ENCODE peak calls at places on chromosomes 13 and 19, in nine cellular contexts. W, Q, O, P, U, T, N, M and D are unnamed samples.

GRCh38 chr13:23822252-23822824 is 66.9 kb downstream of the MIPEP start:
- DNase-seq in W (no peak), Q (no peak), M (no peak), T (no peak), N (peak), P (no peak), U (no peak), O (no peak), D (no peak)

GRCh38 chr13:50400930-50401553 is 385.8 kb downstream of the KCNRG start:
- DNase-seq in P (no peak), N (peak), T (no peak), M (no peak), W (peak), Q (no peak), U (no peak), O (no peak), D (no peak)

GRCh38 chr19:46384396-46384795 is 29.0 kb downstream of the CCDC8 start:
- DNase-seq in T (no peak), Q (peak), W (no peak), M (peak), O (no peak), P (no peak), N (no peak), U (no peak), D (no peak)

GRCh38 chr19:49923055-49924003 is 5.7 kb upstream of the ATF5 start:
- DNase-seq in P (no peak), Q (no peak), T (no peak), W (no peak), O (no peak), M (no peak), U (no peak), N (no peak), D (no peak)

GRCh38 chr13:75566658-75567057 is 17.1 kb downstream of the UCHL3 start:
- DNase-seq in U (no peak), P (no peak), Q (no peak), O (peak), N (peak), M (no peak), W (peak), T (no peak), D (no peak)

GRCh38 chr19:56350416-56351045 is 35.9 kb upstream of the ZSCAN5A start:
- DNase-seq in N (peak), T (peak), O (peak), U (peak), W (no peak), P (peak), Q (no peak), M (no peak), D (peak)

GRCh38 chr13:114148521-114148855 is 16.1 kb upstream of the RASA3 start:
- DNase-seq in Q (no peak), T (no peak), U (peak), M (no peak), P (no peak), W (no peak), N (no peak), O (peak), D (no peak)

GRCh38 chr19:1206733-1207301 is 1.2 kb downstream of the STK11 start:
- DNase-seq in U (peak), M (no peak), Q (peak), T (no peak), O (peak), P (no peak), W (no peak), N (peak), D (no peak)

GRCh38 chr13:40315416-40316064 is 350.9 kb downstream of the FOXO1 start:
- DNase-seq in U (no peak), P (peak), M (peak), T (no peak), O (no peak), Q (no peak), N (no peak), W (no peak), D (no peak)

GRCh38 chr19:16417660-16418596 is 53.8 kb downstream of the EPS15L1 start:
- DNase-seq in U (peak), Q (peak), P (peak), O (peak), N (peak), M (peak), T (peak), W (no peak), D (peak)

GRCh38 chr19:16527971-16528521 is 14.2 kb downstream of the CHERP start:
- DNase-seq in Q (peak), P (no peak), N (peak), O (peak), W (no peak), U (no peak), M (no peak), T (no peak), D (peak)

GRCh38 chr19:6216236-6216995 is 63.4 kb downstream of the MLLT1 start:
- DNase-seq in M (no peak), W (no peak), P (no peak), O (no peak), Q (no peak), T (no peak), N (no peak), U (no peak), D (peak)

GRCh38 chr13:110183925-110184324 is 123.0 kb downstream of the COL4A1 start:
- DNase-seq in T (no peak), Q (no peak), W (no peak), P (no peak), U (no peak), M (no peak), N (peak), O (no peak), D (no peak)

GRCh38 chr13:30872685-30873443 is 33.2 kb upstream of the MEDAG start:
- DNase-seq in T (no peak), M (peak), O (peak), W (peak), N (peak), P (peak), Q (peak), U (no peak), D (peak)

GRCh38 chr19:45099465-45100201 is 6.7 kb downstream of the PPP1R37 start:
- DNase-seq in N (no peak), Q (no peak), U (no peak), O (no peak), M (no peak), P (no peak), W (no peak), T (no peak), D (no peak)

GRCh38 chr19:10912619-10913018 is 15.8 kb downstream of the YIPF2 start:
- DNase-seq in N (no peak), T (no peak), M (no peak), O (no peak), W (no peak), Q (peak), U (no peak), P (no peak), D (no peak)

GRCh38 chr19:31625056-31625455 is 275.8 kb upstream of the TSHZ3 start:
- DNase-seq in W (no peak), P (no peak), M (no peak), T (no peak), Q (no peak), N (no peak), O (no peak), U (no peak), D (no peak)
- TF ChIP-seq CTCF in W (no peak), P (no peak), M (no peak), T (no peak), Q (no peak), N (no peak), O (no peak), U (no peak), D (no peak)

DNA sequence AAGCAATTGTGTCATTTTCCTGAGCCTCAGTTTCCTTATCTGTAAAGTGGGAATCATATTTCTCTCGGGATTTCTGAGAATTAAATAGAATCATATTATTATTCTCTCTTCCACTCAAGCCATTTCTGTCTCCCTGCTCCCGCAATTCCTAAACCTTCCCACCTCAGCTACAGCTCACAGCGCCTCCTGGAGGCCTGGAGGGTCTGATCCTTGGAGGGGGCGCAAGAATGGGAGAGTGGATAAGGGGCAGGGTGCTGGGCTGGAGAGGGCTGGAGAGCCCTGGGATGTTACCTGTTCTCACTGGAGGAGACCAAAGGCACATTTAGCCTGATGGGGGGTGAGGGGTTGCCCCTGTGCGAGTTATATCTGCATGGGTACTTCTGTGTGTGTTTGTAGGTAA is 31.1 kb upstream of the CYP2S1 start:
- DNase-seq in T (no peak), W (no peak), O (no peak), Q (peak), P (no peak), N (no peak), U (no peak), M (no peak), D (no peak)
- TF ChIP-seq CTCF in T (no peak), W (no peak), O (peak), Q (peak), P (no peak), N (no peak), U (no peak), M (no peak), D (no peak)

GRCh38 chr13:111336666-111337065 is 16.2 kb downstream of the TEX29 start:
- DNase-seq in W (no peak), N (peak), Q (no peak), U (no peak), M (no peak), O (no peak), P (no peak), T (no peak), D (no peak)
- TF ChIP-seq CTCF in W (no peak), N (no peak), Q (no peak), U (no peak), M (no peak), O (no peak), P (no peak), T (no peak), D (no peak)

DNA sequence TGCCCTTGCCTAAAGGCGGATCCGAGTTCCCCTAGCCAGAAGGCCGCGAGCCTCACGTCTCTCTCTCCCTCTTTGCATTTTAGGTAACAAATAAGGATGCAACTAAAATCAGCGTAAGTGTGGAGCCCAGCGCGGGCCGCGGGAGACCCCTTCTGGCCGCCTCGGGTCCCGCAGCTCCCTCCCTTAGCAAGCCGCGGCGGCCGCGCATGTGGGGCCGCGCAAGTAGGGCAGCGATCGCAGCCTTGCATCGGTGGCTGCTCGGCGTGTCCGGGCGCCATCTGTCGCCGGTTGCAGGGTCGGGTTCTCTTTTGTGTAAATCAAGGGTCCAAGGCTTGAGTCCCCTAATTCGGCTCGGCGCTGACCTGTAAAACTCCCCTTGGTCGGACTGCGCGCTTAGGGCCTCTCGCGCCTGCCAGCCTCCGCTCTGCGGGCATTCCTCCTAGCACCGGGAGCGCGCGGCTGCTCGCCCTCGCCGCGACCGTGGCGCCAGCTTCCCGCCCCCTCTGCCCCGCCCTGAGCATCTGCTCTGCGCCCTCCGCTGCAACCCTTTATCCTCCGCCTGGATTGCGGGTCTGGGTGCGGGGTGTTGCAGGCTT is 2.7 kb downstream of the VSTM2B start:
- DNase-seq in W (no peak), T (peak), M (peak), O (peak), P (peak), Q (peak), U (peak), N (peak), D (peak)
- TF ChIP-seq CTCF in W (peak), T (no peak), M (peak), O (peak), P (no peak), Q (peak), U (peak), N (peak), D (peak)

DNA sequence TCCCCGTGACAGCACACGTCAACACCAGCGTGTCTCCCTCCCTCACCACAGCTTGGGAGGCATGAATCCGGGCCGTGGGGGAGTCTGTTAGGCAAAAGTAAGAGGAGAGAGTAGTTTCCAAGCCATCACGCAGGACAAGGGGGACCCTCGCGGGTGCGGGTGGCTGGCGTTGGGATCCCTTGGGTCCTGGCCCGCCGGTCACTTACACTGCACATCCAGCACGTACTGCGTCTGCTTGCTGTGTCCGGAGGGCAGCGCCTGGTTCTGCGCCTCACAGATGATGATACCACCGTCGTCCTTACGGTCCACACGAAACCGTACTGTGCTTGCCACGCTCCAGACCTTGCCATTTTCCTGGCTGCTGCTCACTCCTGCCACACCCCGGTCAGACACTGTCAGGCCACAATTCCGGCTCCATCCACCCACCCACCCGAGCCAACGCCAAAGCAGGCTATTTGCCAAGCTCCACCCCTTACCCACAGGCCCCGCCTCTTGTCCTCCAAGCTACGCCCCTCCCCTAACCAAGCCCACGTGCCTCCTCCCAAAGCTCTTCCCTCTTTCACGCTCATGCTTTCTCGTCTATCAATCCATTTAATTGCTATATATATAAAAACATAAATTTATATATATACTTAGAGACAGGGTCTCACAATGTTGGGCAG is 6.6 kb upstream of the ZNF428 start:
- DNase-seq in W (no peak), M (no peak), Q (peak), U (peak), N (peak), O (peak), P (no peak), T (no peak), D (peak)
- TF ChIP-seq CTCF in W (no peak), M (no peak), Q (no peak), U (no peak), N (no peak), O (peak), P (no peak), T (no peak), D (no peak)

GRCh38 chr13:43792456-43792855 is 5.7 kb upstream of the ENOX1 start:
- DNase-seq in M (no peak), W (no peak), P (no peak), O (no peak), Q (no peak), N (peak), T (no peak), U (no peak), D (no peak)
- TF ChIP-seq CTCF in M (no peak), W (no peak), P (no peak), O (no peak), Q (no peak), N (no peak), T (no peak), U (no peak), D (no peak)

GRCh38 chr19:12052057-12052570 is 647 bp downstream of the ZNF878 start:
- DNase-seq in U (peak), P (no peak), M (no peak), T (no peak), Q (no peak), N (peak), O (no peak), W (no peak), D (no peak)

GRCh38 chr19:12055784-12056183 is 3.0 kb upstream of the ZNF878 start:
- DNase-seq in T (no peak), O (no peak), N (no peak), Q (no peak), P (no peak), U (no peak), W (no peak), M (no peak), D (no peak)

GRCh38 chr19:12047868-12048267 is 4.9 kb downstream of the ZNF878 start:
- DNase-seq in U (no peak), N (peak), T (no peak), Q (no peak), M (no peak), W (no peak), O (no peak), P (no peak), D (no peak)

DNA sequence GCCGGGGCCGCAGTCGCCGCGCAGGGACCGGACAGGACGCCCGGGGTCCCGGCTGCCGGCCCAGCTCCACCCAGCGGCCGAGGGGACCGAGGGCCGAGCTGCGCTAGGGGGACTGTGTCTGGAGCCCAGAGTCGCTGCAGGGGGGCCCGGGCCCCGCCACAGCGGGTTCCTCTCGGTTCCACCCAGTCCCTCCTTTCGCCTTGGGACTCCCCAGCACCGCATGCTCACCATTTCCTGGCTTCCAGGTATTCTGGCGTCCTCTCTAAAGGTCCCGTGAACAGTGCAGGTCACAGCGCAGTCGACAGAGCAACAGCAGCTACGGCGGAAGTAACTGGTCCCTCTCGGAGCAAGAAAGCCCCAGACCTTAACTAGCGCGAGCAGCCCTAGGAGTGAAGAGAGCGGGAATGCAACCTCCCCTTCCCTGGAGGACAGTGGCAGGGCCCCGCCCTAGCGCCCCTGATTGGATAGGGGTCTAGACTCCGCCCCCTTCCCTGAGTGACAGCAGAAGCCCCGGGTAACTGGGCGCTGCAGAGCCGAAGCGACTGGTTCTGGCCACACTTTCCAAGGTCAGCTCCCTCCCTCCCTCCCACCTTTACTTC is at the start of gene ZNF878:
- DNase-seq in Q (peak), M (peak), W (peak), P (peak), O (peak), T (peak), U (peak), N (peak), D (peak)
- TF ChIP-seq CTCF in Q (peak), M (no peak), W (peak), P (no peak), O (peak), T (no peak), U (no peak), N (no peak), D (no peak)

DNA sequence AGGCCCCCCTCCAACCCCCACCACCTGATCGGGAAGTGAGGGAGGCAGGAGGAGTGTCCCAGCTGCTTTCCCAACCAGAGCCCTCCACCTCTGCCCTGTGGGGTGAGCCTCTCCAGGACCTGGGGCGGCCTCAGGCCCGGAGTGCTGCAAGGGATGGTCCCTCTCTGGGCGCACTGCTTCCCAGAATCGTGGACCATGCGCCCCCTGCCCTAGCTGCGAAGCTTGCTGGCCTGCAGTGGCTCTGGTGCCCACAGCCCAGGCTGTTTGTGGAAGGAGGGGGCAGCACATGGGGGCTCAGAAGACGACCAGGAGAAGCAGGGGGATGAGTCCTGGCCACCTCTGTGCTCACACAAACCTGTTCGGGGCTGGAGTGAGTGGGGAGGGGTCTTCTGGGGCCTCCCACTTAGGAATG is 33.6 kb downstream of the CEBPG start:
- DNase-seq in O (no peak), W (no peak), U (no peak), T (no peak), M (peak), P (no peak), N (no peak), Q (no peak), D (no peak)
- TF ChIP-seq CTCF in O (no peak), W (no peak), U (no peak), T (no peak), M (no peak), P (no peak), N (peak), Q (no peak), D (peak)

GRCh38 chr13:81142306-81142999 is 801.5 kb upstream of the SPRY2 start:
- DNase-seq in P (no peak), M (no peak), T (no peak), Q (no peak), W (no peak), O (no peak), N (no peak), U (no peak), D (no peak)
- TF ChIP-seq CTCF in P (no peak), M (no peak), T (no peak), Q (peak), W (no peak), O (no peak), N (no peak), U (no peak), D (no peak)

GRCh38 chr19:4444765-4445741 is 12.5 kb downstream of the UBXN6 start:
- DNase-seq in N (peak), O (peak), P (no peak), T (no peak), Q (no peak), U (no peak), W (no peak), M (no peak), D (no peak)

GRCh38 chr19:4443966-4444764 is 13.4 kb downstream of the UBXN6 start:
- DNase-seq in Q (no peak), P (no peak), U (no peak), W (no peak), M (no peak), O (no peak), N (no peak), T (no peak), D (no peak)

GRCh38 chr19:4441994-4442845 is 15.4 kb downstream of the UBXN6 start:
- DNase-seq in U (no peak), T (no peak), M (no peak), N (no peak), O (peak), P (no peak), Q (no peak), W (no peak), D (no peak)

GRCh38 chr19:4442846-4443146 is 14.8 kb downstream of the UBXN6 start:
- DNase-seq in T (no peak), P (no peak), O (no peak), Q (no peak), M (no peak), U (no peak), W (no peak), N (no peak), D (no peak)

GRCh38 chr19:4443188-4443587 is 14.4 kb downstream of the UBXN6 start:
- DNase-seq in Q (no peak), T (no peak), M (no peak), O (no peak), N (no peak), W (no peak), U (no peak), P (no peak), D (no peak)
- TF ChIP-seq CTCF in Q (no peak), T (no peak), M (no peak), O (no peak), N (no peak), W (no peak), U (no peak), P (no peak), D (no peak)